ENCODE peak calls at places on chromosome 2, in six cellular contexts. C is neural progenitor cell, K is H1, Z is IMR-90, D is PC-3, Y is HCT116. H is an unnamed sample.

GRCh38 chr2:42965910-42966309 is 173.5 kb upstream of the HAAO start:
- DNase-seq in C (no peak), K (no peak), Z (no peak), D (no peak), Y (no peak), H (no peak)

GRCh38 chr2:232139171-232139594 is 177.7 kb downstream of the DIS3L2 start:
- DNase-seq in C (no peak), K (no peak), Z (no peak), D (no peak), Y (no peak), H (no peak)

GRCh38 chr2:39488450-39488849 is 51.4 kb upstream of the MAP4K3 start:
- DNase-seq in C (no peak), K (no peak), Z (peak; percentile 95), D (peak; percentile 78), Y (no peak), H (no peak)

GRCh38 chr2:197207106-197207505 is 103.5 kb downstream of the ANKRD44 start:
- DNase-seq in C (peak; percentile 19), K (no peak), Z (no peak), D (no peak), Y (no peak), H (no peak)

GRCh38 chr2:19673213-19673791 is 228.5 kb downstream of the TTC32 start:
- DNase-seq in C (no peak), K (no peak), Z (peak; percentile 19), D (peak; percentile 65), Y (no peak), H (no peak)

GRCh38 chr2:115542331-115542730 is 1099.9 kb downstream of the DPP10 start:
- DNase-seq in C (no peak), K (no peak), Z (no peak), D (no peak), Y (no peak), H (no peak)

GRCh38 chr2:44801289-44801675 is 140.2 kb upstream of the SIX3 start:
- DNase-seq in C (peak; percentile 69), K (peak; percentile 77), Z (no peak), D (no peak), Y (no peak), H (peak; percentile 87)

GRCh38 chr2:9235388-9236344 is 29.1 kb downstream of the ASAP2 start:
- DNase-seq in C (no peak), K (no peak), Z (peak; percentile 74), D (no peak), Y (no peak), H (no peak)

GRCh38 chr2:232300894-232301387 is 77.6 kb upstream of the ALPP start:
- DNase-seq in C (no peak), K (no peak), Z (peak; percentile 29), D (peak; percentile 95), Y (no peak), H (no peak)

GRCh38 chr2:205687018-205687956 is 5.0 kb downstream of the NRP2 start:
- DNase-seq in C (no peak), K (peak; percentile 58), Z (no peak), D (no peak), Y (no peak), H (no peak)

GRCh38 chr2:101150306-101151140 is 659 bp downstream of the TBC1D8 start:
- DNase-seq in C (peak; percentile 66), K (peak; percentile 77), Z (no peak), D (peak; percentile 22), Y (no peak), H (peak; percentile 57)

DNA sequence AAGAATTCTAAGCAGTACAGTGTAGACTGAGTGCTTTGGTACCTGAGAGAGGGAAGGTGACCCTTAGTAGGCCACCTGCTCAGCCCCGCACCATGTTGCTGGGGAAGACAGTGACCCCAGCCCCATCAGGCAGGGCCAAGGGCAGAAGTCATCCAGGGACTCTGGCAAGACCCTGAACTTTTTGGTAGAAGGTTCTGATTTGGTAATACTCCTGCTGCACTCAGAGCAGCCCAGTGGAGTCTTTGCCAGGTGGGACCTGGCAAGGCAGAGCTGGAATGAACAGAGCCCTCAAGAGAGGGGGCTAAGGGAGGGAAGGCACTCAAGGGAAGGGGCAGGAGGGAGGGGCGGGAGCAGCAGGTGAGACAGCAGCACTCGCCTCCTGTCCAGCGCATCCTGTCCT is 191.2 kb downstream of the MGAT5 start:
- DNase-seq in C (no peak), K (no peak), Z (no peak), D (no peak), Y (no peak), H (no peak)
- H4K20me1 ChIP-seq in C (peaks cover 3% of the 10 kb centered on the region), K (peaks cover 1% of the 10 kb centered on the region), Z (no peaks in the 10 kb centered on the region), D (no peaks in the 10 kb centered on the region), Y (no peaks in the 10 kb centered on the region), H (no peaks in the 10 kb centered on the region)

GRCh38 chr2:233446121-233446520 is 91.8 kb downstream of the DGKD start:
- DNase-seq in C (no peak), K (no peak), Z (no peak), D (no peak), Y (no peak), H (no peak)

GRCh38 chr2:233446616-233447305 is 92.5 kb downstream of the DGKD start:
- DNase-seq in C (no peak), K (no peak), Z (no peak), D (no peak), Y (no peak), H (no peak)

GRCh38 chr2:233448565-233448964 is 94.3 kb downstream of the DGKD start:
- DNase-seq in C (no peak), K (no peak), Z (no peak), D (no peak), Y (no peak), H (no peak)

GRCh38 chr2:233448220-233448559 is 93.9 kb downstream of the DGKD start:
- DNase-seq in C (peak; percentile 37), K (no peak), Z (no peak), D (peak; percentile 17), Y (no peak), H (peak; percentile 62)

DNA sequence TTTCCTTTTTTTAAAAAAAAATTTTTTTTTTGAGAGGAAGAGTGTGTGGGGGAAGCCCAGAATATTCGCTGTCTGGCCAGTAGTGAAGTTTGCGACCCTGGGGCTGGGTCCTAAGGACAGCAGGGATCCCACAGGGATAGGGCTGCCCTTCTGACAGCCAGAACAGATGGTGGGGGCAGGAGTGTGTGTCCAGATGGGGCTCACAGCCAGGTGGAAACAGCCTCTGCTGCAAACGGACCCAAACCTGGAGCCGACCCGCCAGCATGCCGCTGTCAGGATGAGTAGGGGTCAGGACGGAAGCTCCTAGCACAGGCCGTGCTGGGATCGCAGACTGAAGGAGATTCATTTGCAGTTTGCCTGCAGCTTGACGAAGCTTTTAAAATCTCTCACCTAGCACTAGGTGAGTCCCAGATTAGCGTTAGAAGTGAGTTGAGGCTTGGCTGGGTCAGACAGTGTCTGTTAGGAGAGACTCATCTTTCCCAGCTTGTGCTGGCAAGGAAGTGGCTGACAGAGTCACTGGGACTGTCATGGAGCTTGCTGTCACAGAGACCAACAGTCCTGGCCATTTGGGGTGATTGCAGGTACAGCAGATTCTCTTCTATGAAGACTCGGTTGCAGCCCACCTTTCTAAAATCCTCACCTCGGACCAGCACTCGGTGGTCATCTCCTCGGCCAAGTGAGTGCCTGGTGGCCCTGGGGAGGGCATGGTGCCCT is 93.4 kb downstream of the DGKD start:
- DNase-seq in C (no peak), K (no peak), Z (no peak), D (no peak), Y (no peak), H (no peak)
- H4K20me1 ChIP-seq in C (no peaks in the 10 kb centered on the region), K (peaks cover 2% of the 10 kb centered on the region), Z (no peaks in the 10 kb centered on the region), D (no peaks in the 10 kb centered on the region), Y (peaks cover 6% of the 10 kb centered on the region), H (no peaks in the 10 kb centered on the region)

DNA sequence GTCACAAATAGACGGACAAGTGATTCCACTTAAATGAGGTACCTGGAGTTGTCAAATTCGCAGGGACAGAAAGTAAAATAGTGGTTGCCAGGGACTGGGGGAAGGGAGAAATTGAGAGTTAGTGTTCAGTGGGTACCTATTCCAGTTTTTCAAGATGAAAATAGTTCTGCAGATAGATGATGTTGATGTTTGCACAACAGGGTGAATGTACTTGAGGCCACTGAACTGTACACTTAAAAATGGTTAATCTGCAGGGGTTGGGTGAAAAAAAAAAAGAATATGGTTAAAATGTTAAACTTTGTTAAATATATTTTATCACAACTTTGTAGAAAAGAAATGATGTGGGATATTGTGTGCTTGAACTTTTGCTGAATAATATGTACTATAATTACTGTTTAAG is 102.3 kb downstream of the NCK2 start:
- DNase-seq in C (no peak), K (no peak), Z (no peak), D (no peak), Y (no peak), H (no peak)
- H4K20me1 ChIP-seq in C (peaks cover 23% of the 10 kb centered on the region), K (peaks cover 7% of the 10 kb centered on the region), Z (peaks cover 1% of the 10 kb centered on the region), D (no peaks in the 10 kb centered on the region), Y (no peaks in the 10 kb centered on the region), H (peaks cover 8% of the 10 kb centered on the region)

GRCh38 chr2:106180602-106181001 is 13.5 kb downstream of the UXS1 start:
- DNase-seq in C (no peak), K (no peak), Z (no peak), D (no peak), Y (no peak), H (no peak)

GRCh38 chr2:106175084-106175850 is 18.8 kb downstream of the UXS1 start:
- DNase-seq in C (no peak), K (no peak), Z (no peak), D (no peak), Y (no peak), H (no peak)

GRCh38 chr2:106176446-106177110 is 17.5 kb downstream of the UXS1 start:
- DNase-seq in C (no peak), K (no peak), Z (no peak), D (peak; percentile 14), Y (no peak), H (no peak)

GRCh38 chr2:106181064-106181463 is 13.0 kb downstream of the UXS1 start:
- DNase-seq in C (no peak), K (no peak), Z (no peak), D (no peak), Y (no peak), H (no peak)

GRCh38 chr2:106177581-106177980 is 16.5 kb downstream of the UXS1 start:
- DNase-seq in C (no peak), K (no peak), Z (no peak), D (no peak), Y (no peak), H (no peak)
- H4K20me1 ChIP-seq in C (peaks cover 73% of the 10 kb centered on the region), K (peaks cover 16% of the 10 kb centered on the region), Z (peaks cover 22% of the 10 kb centered on the region), D (peaks cover 9% of the 10 kb centered on the region), Y (no peaks in the 10 kb centered on the region), H (peaks cover 24% of the 10 kb centered on the region)

GRCh38 chr2:158970522-158970855 is 2.0 kb downstream of the TANC1 start:
- DNase-seq in C (no peak), K (no peak), Z (no peak), D (peak; percentile 54), Y (no peak), H (no peak)

GRCh38 chr2:158973511-158973956 is 5.1 kb downstream of the TANC1 start:
- DNase-seq in C (no peak), K (no peak), Z (peak; percentile 51), D (peak; percentile 78), Y (no peak), H (no peak)

GRCh38 chr2:158975271-158975921 is 7.0 kb downstream of the TANC1 start:
- DNase-seq in C (no peak), K (no peak), Z (no peak), D (no peak), Y (no peak), H (no peak)

GRCh38 chr2:158969717-158970521 is 1.5 kb downstream of the TANC1 start:
- DNase-seq in C (peak; percentile 41), K (no peak), Z (peak; percentile 21), D (peak; percentile 48), Y (no peak), H (peak; percentile 73)

DNA sequence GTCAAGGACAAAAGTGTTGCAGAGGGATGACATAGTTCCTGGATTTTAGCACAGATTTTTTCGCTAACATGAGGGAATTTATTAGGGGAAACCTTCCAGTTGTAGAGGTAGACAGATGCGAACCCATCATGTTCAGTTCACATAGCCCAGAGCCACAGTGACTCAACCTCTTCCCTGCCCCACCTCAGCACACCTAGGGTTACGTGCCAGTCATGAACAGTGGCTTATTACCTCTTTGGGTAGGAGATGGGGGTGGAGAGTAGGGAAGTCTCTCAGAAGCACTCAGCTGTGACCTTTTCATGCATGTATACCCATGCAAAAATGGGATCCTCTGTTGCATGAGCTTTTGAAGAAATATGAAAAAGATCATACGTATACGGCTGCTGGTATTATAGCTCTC is 4.7 kb downstream of the TANC1 start:
- DNase-seq in C (no peak), K (no peak), Z (no peak), D (peak; percentile 83), Y (no peak), H (no peak)
- H4K20me1 ChIP-seq in C (peaks cover 33% of the 10 kb centered on the region), K (peaks cover 6% of the 10 kb centered on the region), Z (peaks cover 67% of the 10 kb centered on the region), D (peaks cover 4% of the 10 kb centered on the region), Y (no peaks in the 10 kb centered on the region), H (peaks cover 18% of the 10 kb centered on the region)